ENCODE peak calls at places on chromosomes 7 and 10, in six cellular contexts. P is choroid plexus epithelial cell, O is adrenal gland, N is lung, D is uterus, H is body of pancreas. Q is an unnamed sample.

GRCh38 chr7:85191383-85191782 is 4.5 kb upstream of the SEMA3D start:
- DNase-seq in P (peak; percentile 59), O (no peak), N (no peak), D (no peak), H (no peak), Q (no peak)

GRCh38 chr7:100863406-100863950 is 3.7 kb upstream of the TRIP6 start:
- DNase-seq in P (peak; percentile 23), O (no peak), N (no peak), D (no peak), H (peak; percentile 76), Q (no peak)

GRCh38 chr7:45985902-45986301 is 64.8 kb upstream of the IGFBP3 start:
- DNase-seq in P (peak; percentile 73), O (no peak), N (no peak), D (no peak), H (no peak), Q (no peak)

GRCh38 chr7:132680590-132680989 is 104.3 kb upstream of the PLXNA4 start:
- DNase-seq in P (no peak), O (no peak), N (no peak), D (no peak), H (no peak), Q (no peak)

GRCh38 chr10:31011660-31012022 is 20.0 kb downstream of the ZNF438 start:
- DNase-seq in P (no peak), O (no peak), N (no peak), D (no peak), H (no peak), Q (no peak)

GRCh38 chr7:116239434-116239833 is 29.1 kb downstream of the TES start:
- DNase-seq in P (no peak), O (no peak), N (no peak), D (no peak), H (no peak), Q (no peak)

GRCh38 chr10:58643029-58643428 is 130.4 kb downstream of the BICC1 start:
- DNase-seq in P (no peak), O (no peak), N (no peak), D (no peak), H (no peak), Q (no peak)

GRCh38 chr7:7565018-7565680 is 1.5 kb upstream of the MIOS start:
- DNase-seq in P (no peak), O (no peak), N (no peak), D (no peak), H (no peak), Q (no peak)

GRCh38 chr10:43878386-43878785 is 229.7 kb upstream of the ZNF32 start:
- DNase-seq in P (no peak), O (no peak), N (no peak), D (no peak), H (no peak), Q (no peak)

GRCh38 chr10:109282510-109282909 is 640.8 kb downstream of the XPNPEP1 start:
- DNase-seq in P (peak; percentile 77), O (no peak), N (no peak), D (no peak), H (no peak), Q (no peak)

GRCh38 chr10:116665541-116666125 is 44.9 kb downstream of the PNLIPRP2 start:
- DNase-seq in P (no peak), O (peak; percentile 45), N (no peak), D (no peak), H (peak; percentile 53), Q (no peak)

GRCh38 chr10:17256627-17257026 is 28.6 kb downstream of the VIM start:
- DNase-seq in P (no peak), O (no peak), N (no peak), D (no peak), H (no peak), Q (no peak)

GRCh38 chr7:13110107-13110506 is 422.7 kb downstream of the ARL4A start:
- DNase-seq in P (no peak), O (no peak), N (no peak), D (no peak), H (no peak), Q (no peak)

GRCh38 chr7:105454058-105454739 is 65.5 kb upstream of the SRPK2 start:
- DNase-seq in P (peak; percentile 85), O (no peak), N (no peak), D (no peak), H (no peak), Q (no peak)

GRCh38 chr10:110326351-110327032 is 21.8 kb upstream of the SMNDC1 start:
- DNase-seq in P (peak; percentile 72), O (no peak), N (no peak), D (no peak), H (no peak), Q (no peak)

GRCh38 chr10:91603173-91603572 is 29.7 kb downstream of the PPP1R3C start:
- DNase-seq in P (no peak), O (no peak), N (no peak), D (no peak), H (no peak), Q (no peak)

GRCh38 chr10:91603931-91604331 is 28.9 kb downstream of the PPP1R3C start:
- DNase-seq in P (peak; percentile 71), O (no peak), N (no peak), D (no peak), H (peak; percentile 34), Q (no peak)

GRCh38 chr10:91605968-91606367 is 26.9 kb downstream of the PPP1R3C start:
- DNase-seq in P (no peak), O (no peak), N (no peak), D (no peak), H (no peak), Q (no peak)

GRCh38 chr10:91604936-91605534 is 27.8 kb downstream of the PPP1R3C start:
- DNase-seq in P (peak; percentile 82), O (no peak), N (no peak), D (no peak), H (no peak), Q (no peak)

DNA sequence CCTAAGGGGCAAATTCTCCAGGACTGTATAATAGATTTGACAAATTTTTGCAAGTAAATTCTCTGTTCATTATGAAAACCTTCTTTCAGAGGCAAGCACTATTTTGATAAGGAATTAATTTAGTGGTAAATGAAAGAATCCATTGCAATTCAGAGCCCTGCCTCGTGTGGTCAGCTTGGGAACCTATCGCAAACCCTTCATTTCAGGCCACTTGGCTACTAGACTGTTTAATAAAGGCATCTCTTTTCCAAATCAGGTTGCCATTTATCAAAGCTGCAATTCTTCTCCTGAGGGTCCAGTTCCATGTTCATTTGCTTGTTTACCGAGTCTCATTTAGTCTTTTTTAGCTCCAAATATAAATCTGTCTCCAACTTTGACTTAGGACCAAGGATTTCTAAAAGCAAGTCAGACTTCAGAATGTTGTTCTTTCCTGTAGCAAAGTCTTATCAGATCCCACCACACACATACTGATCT is 28.4 kb downstream of the PPP1R3C start:
- DNase-seq in P (peak; percentile 48), O (no peak), N (no peak), D (no peak), H (no peak), Q (no peak)
- TF ChIP-seq CTCF in P (peak; percentile 47), O (no peak), N (no peak), D (no peak), H (peak; percentile 8), Q (no peak)

GRCh38 chr10:103982639-103983038 is 15.7 kb downstream of the SLK start:
- DNase-seq in P (no peak), O (no peak), N (no peak), D (no peak), H (peak; percentile 18), Q (peak; percentile 43)
- TF ChIP-seq CTCF in P (peak; percentile 41), O (no peak), N (no peak), D (no peak), H (no peak), Q (no peak)

GRCh38 chr7:32588657-32589056 is 93.4 kb downstream of the AVL9 start:
- DNase-seq in P (peak; percentile 94), O (no peak), N (no peak), D (no peak), H (no peak), Q (no peak)
- TF ChIP-seq CTCF in P (peak; percentile 32), O (no peak), N (no peak), D (no peak), H (no peak), Q (no peak)

GRCh38 chr10:86155034-86155656 is 211.4 kb downstream of the GRID1 start:
- DNase-seq in P (no peak), O (no peak), N (no peak), D (no peak), H (no peak), Q (no peak)
- TF ChIP-seq CTCF in P (no peak), O (no peak), N (no peak), D (no peak), H (no peak), Q (no peak)

GRCh38 chr7:90710466-90710850 is 114.3 kb downstream of the CDK14 start:
- DNase-seq in P (no peak), O (no peak), N (no peak), D (no peak), H (no peak), Q (no peak)

GRCh38 chr7:90705391-90706066 is 109.4 kb downstream of the CDK14 start:
- DNase-seq in P (no peak), O (no peak), N (no peak), D (no peak), H (no peak), Q (no peak)

GRCh38 chr7:90706067-90706716 is 110.1 kb downstream of the CDK14 start:
- DNase-seq in P (peak; percentile 69), O (no peak), N (no peak), D (no peak), H (no peak), Q (no peak)

GRCh38 chr7:90709501-90710465 is 113.7 kb downstream of the CDK14 start:
- DNase-seq in P (peak; percentile 70), O (peak; percentile 66), N (no peak), D (peak; percentile 29), H (peak; percentile 58), Q (no peak)

DNA sequence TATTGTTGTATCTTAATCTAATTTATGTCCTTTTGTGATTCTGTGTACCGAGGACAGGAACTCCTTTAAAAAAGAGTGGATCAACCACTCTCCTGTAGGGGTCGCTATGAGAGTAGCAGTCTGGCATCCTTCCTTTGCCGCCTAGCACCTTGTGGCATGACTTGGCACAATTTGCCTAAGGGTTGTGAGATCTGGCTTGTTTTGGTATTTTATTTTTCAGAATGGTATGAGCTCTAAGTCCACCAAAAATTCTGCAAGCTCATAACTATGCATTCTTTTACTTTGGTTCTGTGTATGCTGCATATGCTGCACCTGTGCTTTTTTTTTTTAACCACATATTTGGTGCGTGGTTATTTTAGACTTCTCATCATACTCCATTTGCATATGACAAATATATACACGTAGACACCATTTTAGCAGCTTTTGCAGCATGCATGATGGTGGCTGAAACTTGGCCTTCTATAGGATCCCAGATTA is 112.8 kb downstream of the CDK14 start:
- DNase-seq in P (peak; percentile 51), O (no peak), N (no peak), D (no peak), H (peak; percentile 79), Q (peak; percentile 59)
- TF ChIP-seq CTCF in P (peak; percentile 71), O (peak; percentile 20), N (no peak), D (no peak), H (peak; percentile 81), Q (peak; percentile 77)